ENCODE peak calls at places on chromosomes 4 and X, in five cellular contexts. G is astrocyte, T is Right ventricle myocardium superior, E is astrocyte of the spinal cord, R is dermis microvascular lymphatic vessel endothelial cell. V is an unnamed sample.

GRCh38 chr4:157992038-157992706 is 180.7 kb downstream of the GASK1B start:
- DNase-seq in G (peak; percentile 42), T (no peak), E (peak; percentile 82), R (peak; percentile 78), V (peak; percentile 86)

GRCh38 chr4:183823394-183823793 is 81.7 kb upstream of the STOX2 start:
- DNase-seq in G (peak; percentile 79), T (peak; percentile 65), E (peak; percentile 20), R (no peak), V (no peak)

GRCh38 chr4:1603413-1604135 is 80.5 kb downstream of the FAM53A start:
- DNase-seq in G (no peak), T (peak; percentile 29), E (no peak), R (no peak), V (no peak)

GRCh38 chr4:182918044-182918607 is 940 bp upstream of the DCTD start:
- DNase-seq in G (no peak), T (no peak), E (no peak), R (no peak), V (no peak)

GRCh38 chr4:123731009-123731408 is 334.4 kb downstream of the SPRY1 start:
- DNase-seq in G (no peak), T (no peak), E (no peak), R (no peak), V (no peak)

GRCh38 chrX:9611436-9612145 is 146.7 kb downstream of the TBL1X start:
- DNase-seq in G (peak; percentile 12), T (no peak), E (no peak), R (no peak), V (no peak)

GRCh38 chrX:22652596-22652995 is 347.2 kb upstream of the DDX53 start:
- DNase-seq in G (peak; percentile 48), T (no peak), E (peak; percentile 19), R (no peak), V (no peak)

GRCh38 chrX:35016051-35016450 is 73.5 kb downstream of the FAM47B start:
- DNase-seq in G (peak; percentile 7), T (no peak), E (no peak), R (no peak), V (no peak)

GRCh38 chr4:95516528-95517011 is 32.2 kb downstream of the UNC5C start:
- DNase-seq in G (no peak), T (no peak), E (no peak), R (no peak), V (no peak)

GRCh38 chr4:188110741-188111458 is 1.5 kb upstream of the TRIML2 start:
- DNase-seq in G (no peak), T (no peak), E (no peak), R (no peak), V (no peak)

GRCh38 chr4:45971108-45971507 is 152.7 kb downstream of the GABRG1 start:
- DNase-seq in G (no peak), T (no peak), E (no peak), R (no peak), V (no peak)

GRCh38 chr4:24001945-24002640 is 112.2 kb upstream of the PPARGC1A start:
- DNase-seq in G (peak; percentile 73), T (no peak), E (peak; percentile 57), R (no peak), V (no peak)

GRCh38 chrX:52923781-52924241 is 26.7 kb downstream of the FAM156B start:
- DNase-seq in G (peak; percentile 53), T (peak; percentile 48), E (peak; percentile 59), R (no peak), V (no peak)

GRCh38 chrX:115912372-115912897 is 258.1 kb upstream of the AGTR2 start:
- DNase-seq in G (no peak), T (no peak), E (no peak), R (no peak), V (no peak)

GRCh38 chr4:57233391-57233790 is 123.2 kb upstream of the IGFBP7 start:
- DNase-seq in G (peak; percentile 51), T (no peak), E (peak; percentile 29), R (no peak), V (no peak)

GRCh38 chr4:182208651-182209050 is 34.6 kb upstream of the TENM3 start:
- DNase-seq in G (no peak), T (no peak), E (no peak), R (no peak), V (no peak)